ENCODE peak calls at places on chromosomes 5 and 9, in eight cellular contexts. M, R, Q, O, L, V, A and C are unnamed samples.

GRCh38 chr9:86112057-86112456 is 12.7 kb upstream of the GOLM1 start:
- DNase-seq in R (no peak), L (no peak), Q (no peak), A (no peak), O (no peak), M (no peak), V (no peak), C (no peak)

GRCh38 chr5:100722657-100723056 is 180.4 kb downstream of the ST8SIA4 start:
- DNase-seq in L (peak), R (no peak), Q (no peak), M (no peak), O (no peak), A (no peak), V (no peak), C (no peak)

GRCh38 chr5:65790371-65791163 is 68.6 kb downstream of the NLN start:
- DNase-seq in R (no peak), V (no peak), O (no peak), A (no peak), M (peak), Q (no peak), L (no peak), C (no peak)

GRCh38 chr5:116645627-116646026 is 71.0 kb upstream of the SEMA6A start:
- DNase-seq in L (no peak), A (no peak), V (no peak), R (no peak), M (no peak), Q (no peak), O (no peak), C (no peak)

GRCh38 chr5:136087961-136088871 is 44.4 kb upstream of the SMAD5 start:
- DNase-seq in A (no peak), M (no peak), V (no peak), L (no peak), O (no peak), R (peak), Q (no peak), C (peak)

GRCh38 chr9:129283705-129284606 is 105.9 kb upstream of the IER5L start:
- DNase-seq in R (no peak), Q (no peak), A (no peak), M (no peak), O (no peak), V (no peak), L (no peak), C (no peak)

GRCh38 chr9:81680006-81680405 is 9.3 kb downstream of the TLE1 start:
- DNase-seq in M (no peak), R (no peak), L (no peak), V (no peak), O (no peak), Q (no peak), A (no peak), C (no peak)

GRCh38 chr5:127400946-127401670 is 110.5 kb downstream of the MEGF10 start:
- DNase-seq in Q (no peak), A (no peak), M (no peak), O (no peak), L (no peak), R (no peak), V (peak), C (no peak)

GRCh38 chr5:134541736-134542376 is 16.4 kb downstream of the JADE2 start:
- DNase-seq in Q (no peak), O (peak), A (no peak), L (peak), V (peak), R (peak), M (no peak), C (peak)

GRCh38 chr9:1837453-1838084 is 177.6 kb upstream of the SMARCA2 start:
- DNase-seq in Q (no peak), L (peak), M (no peak), A (peak), O (peak), R (peak), V (no peak), C (peak)